ENCODE peak calls at places on chromosomes 16 and 17, in ten cellular contexts. E is CD8-positive, alpha-beta T cell; W is cardiac muscle cell; H is psoas muscle; X is stomach; Q is esophagus muscularis mucosa; G is ovary; P is HCT116; B is aorta; M is heart right ventricle. U is an unnamed sample.

GRCh38 chr17:38510424-38511125 is 82.3 kb downstream of the ARHGAP23 start:
- DNase-seq in E (no peak), W (peak; percentile 50), H (no peak), X (peak; percentile 38), Q (no peak), G (no peak), P (no peak), B (no peak), M (no peak), U (no peak)

GRCh38 chr16:24344791-24345190 is 88.7 kb downstream of the CACNG3 start:
- DNase-seq in E (no peak), W (no peak), H (no peak), X (no peak), Q (no peak), G (no peak), P (no peak), B (no peak), M (no peak), U (no peak)

GRCh38 chr16:12903325-12904040 is 2.1 kb downstream of the SHISA9 start:
- DNase-seq in E (no peak), W (no peak), H (no peak), X (no peak), Q (no peak), G (no peak), P (no peak), B (no peak), M (no peak), U (no peak)

GRCh38 chr17:66165537-66166123 is 26.3 kb downstream of the CEP112 start:
- DNase-seq in E (no peak), W (peak; percentile 79), H (no peak), X (no peak), Q (no peak), G (no peak), P (peak; percentile 58), B (no peak), M (no peak), U (no peak)

GRCh38 chr16:69847643-69848042 is 85.5 kb downstream of the WWP2 start:
- DNase-seq in E (no peak), W (no peak), H (no peak), X (no peak), Q (no peak), G (no peak), P (no peak), B (no peak), M (no peak), U (no peak)

GRCh38 chr16:75550211-75550662 is 5.8 kb downstream of the TMEM231 start:
- DNase-seq in E (no peak), W (peak; percentile 38), H (no peak), X (peak; percentile 31), Q (no peak), G (no peak), P (no peak), B (no peak), M (peak; percentile 82), U (peak; percentile 51)

GRCh38 chr17:27259356-27259755 is 34.6 kb upstream of the WSB1 start:
- DNase-seq in E (no peak), W (no peak), H (no peak), X (no peak), Q (no peak), G (no peak), P (no peak), B (no peak), M (no peak), U (no peak)

GRCh38 chr17:50917418-50917743 is 51.2 kb upstream of the TOB1 start:
- DNase-seq in E (no peak), W (no peak), H (no peak), X (no peak), Q (no peak), G (no peak), P (no peak), B (no peak), M (no peak), U (no peak)

GRCh38 chr16:55120408-55120807 is 189.7 kb downstream of the IRX5 start:
- DNase-seq in E (no peak), W (no peak), H (no peak), X (no peak), Q (no peak), G (no peak), P (no peak), B (peak; percentile 21), M (peak; percentile 8), U (no peak)

GRCh38 chr17:67258836-67259468 is 14.0 kb upstream of the HELZ start:
- DNase-seq in E (peak; percentile 25), W (no peak), H (no peak), X (no peak), Q (no peak), G (no peak), P (no peak), B (no peak), M (no peak), U (peak; percentile 33)

GRCh38 chr16:67029249-67030096 is 524 bp downstream of the CBFB start:
- DNase-seq in E (peak; percentile 46), W (peak; percentile 68), H (peak; percentile 68), X (peak; percentile 66), Q (no peak), G (peak; percentile 68), P (no peak), B (peak; percentile 91), M (peak; percentile 67), U (peak; percentile 77)

GRCh38 chr17:20991276-20992037 is 51.4 kb downstream of the USP22 start:
- DNase-seq in E (no peak), W (no peak), H (no peak), X (no peak), Q (no peak), G (no peak), P (no peak), B (peak; percentile 66), M (no peak), U (peak; percentile 21)

GRCh38 chr17:79777166-79777843 is 643 bp upstream of the CBX2 start:
- DNase-seq in E (no peak), W (peak; percentile 67), H (peak; percentile 58), X (peak; percentile 29), Q (no peak), G (peak; percentile 83), P (peak; percentile 29), B (peak; percentile 88), M (peak; percentile 79), U (peak; percentile 66)

GRCh38 chr16:67015317-67015731 is 13.6 kb upstream of the CBFB start:
- DNase-seq in E (no peak), W (no peak), H (no peak), X (no peak), Q (no peak), G (no peak), P (peak; percentile 32), B (peak; percentile 51), M (no peak), U (peak; percentile 17)

GRCh38 chr16:14682121-14682520 is 12.0 kb downstream of the PLA2G10 start:
- DNase-seq in E (no peak), W (no peak), H (no peak), X (no peak), Q (no peak), G (no peak), P (no peak), B (peak; percentile 54), M (no peak), U (no peak)

GRCh38 chr16:71448274-71448866 is 6.5 kb upstream of the TLE7 start:
- DNase-seq in E (no peak), W (no peak), H (no peak), X (no peak), Q (no peak), G (no peak), P (no peak), B (no peak), M (no peak), U (no peak)
- H3K9me3 ChIP-seq in E (peaks cover 32% of the 10 kb centered on the region), W (peaks cover 8% of the 10 kb centered on the region), H (peaks cover 93% of the 10 kb centered on the region), X (peaks cover 100% of the 10 kb centered on the region), Q (peaks cover 14% of the 10 kb centered on the region), G (peaks cover 33% of the 10 kb centered on the region), P (peaks cover 24% of the 10 kb centered on the region), B (peaks cover 24% of the 10 kb centered on the region), M (peaks cover 100% of the 10 kb centered on the region), U (peaks cover 96% of the 10 kb centered on the region)

GRCh38 chr16:88340755-88341150 is 42.0 kb upstream of the ZNF469 start:
- DNase-seq in E (no peak), W (no peak), H (no peak), X (no peak), Q (no peak), G (no peak), P (no peak), B (no peak), M (no peak), U (no peak)
- H3K9me3 ChIP-seq in E (no peaks in the 10 kb centered on the region), W (no peaks in the 10 kb centered on the region), H (no peaks in the 10 kb centered on the region), X (peaks cover 10% of the 10 kb centered on the region), Q (no peaks in the 10 kb centered on the region), G (no peaks in the 10 kb centered on the region), P (no peaks in the 10 kb centered on the region), B (peaks cover 2% of the 10 kb centered on the region), M (no peaks in the 10 kb centered on the region), U (no peaks in the 10 kb centered on the region)

GRCh38 chr16:35154627-35155026 is 1695.2 kb downstream of the TP53TG3F start:
- DNase-seq in E (no peak), W (no peak), H (no peak), X (no peak), Q (peak; percentile 88), G (no peak), P (no peak), B (no peak), M (no peak), U (no peak)

GRCh38 chr16:35148748-35149147 is 1689.3 kb downstream of the TP53TG3F start:
- DNase-seq in E (no peak), W (no peak), H (no peak), X (no peak), Q (no peak), G (no peak), P (no peak), B (no peak), M (no peak), U (no peak)

GRCh38 chr16:35150805-35151312 is 1691.4 kb downstream of the TP53TG3F start:
- DNase-seq in E (no peak), W (no peak), H (no peak), X (no peak), Q (peak; percentile 50), G (no peak), P (no peak), B (no peak), M (no peak), U (no peak)

GRCh38 chr16:35149550-35149949 is 1690.1 kb downstream of the TP53TG3F start:
- DNase-seq in E (no peak), W (no peak), H (no peak), X (no peak), Q (peak; percentile 83), G (no peak), P (no peak), B (no peak), M (no peak), U (no peak)

GRCh38 chr16:35152067-35152627 is 1692.7 kb downstream of the TP53TG3F start:
- DNase-seq in E (no peak), W (no peak), H (no peak), X (no peak), Q (peak; percentile 82), G (no peak), P (no peak), B (peak; percentile 53), M (no peak), U (no peak)
- H3K9me3 ChIP-seq in E (no peaks in the 10 kb centered on the region), W (no peaks in the 10 kb centered on the region), H (no peaks in the 10 kb centered on the region), X (peaks cover 86% of the 10 kb centered on the region), Q (no peaks in the 10 kb centered on the region), G (no peaks in the 10 kb centered on the region), P (peaks cover 13% of the 10 kb centered on the region), B (peaks cover 1% of the 10 kb centered on the region), M (peaks cover 87% of the 10 kb centered on the region), U (peaks cover 86% of the 10 kb centered on the region)

DNA sequence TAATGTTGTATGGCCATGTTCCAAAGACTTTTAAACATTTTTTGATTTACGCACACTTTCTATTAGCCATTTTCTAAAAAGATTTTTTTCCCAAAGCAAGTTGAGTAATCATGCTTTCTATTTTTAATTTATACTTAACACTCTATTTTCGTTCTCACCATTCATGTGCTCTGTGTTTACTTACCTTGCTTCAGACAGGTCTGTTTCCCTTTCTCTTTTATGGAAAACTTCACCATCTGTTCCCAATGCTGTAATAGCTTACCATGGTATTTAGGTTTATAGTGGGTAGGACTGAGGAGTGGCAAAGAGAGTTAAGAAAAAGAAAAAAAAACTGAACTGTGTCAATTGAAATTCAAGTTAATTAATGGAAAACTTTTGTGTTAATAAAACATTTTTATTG is 37.5 kb upstream of the KCNJ16 start:
- DNase-seq in E (no peak), W (no peak), H (no peak), X (no peak), Q (no peak), G (no peak), P (no peak), B (no peak), M (no peak), U (no peak)
- H3K9me3 ChIP-seq in E (no peaks in the 10 kb centered on the region), W (no peaks in the 10 kb centered on the region), H (no peaks in the 10 kb centered on the region), X (no peaks in the 10 kb centered on the region), Q (no peaks in the 10 kb centered on the region), G (no peaks in the 10 kb centered on the region), P (peaks cover 15% of the 10 kb centered on the region), B (no peaks in the 10 kb centered on the region), M (no peaks in the 10 kb centered on the region), U (no peaks in the 10 kb centered on the region)

U was measured in mucosa of descending colon.